ENCODE peak calls at places on chromosome 3, in six cellular contexts. Q is HepG2, J is adrenal gland, C is esophagus muscularis mucosa, I is right lobe of liver, H is suprapubic skin. Z is an unnamed sample.

GRCh38 chr3:186002884-186003472 is 65.2 kb upstream of the TRA2B start:
- DNase-seq in Q (peak; percentile 35), J (no peak), C (no peak), I (no peak), H (no peak), Z (no peak)

GRCh38 chr3:186815490-186815889 is 9.2 kb upstream of the RFC4 start:
- DNase-seq in Q (no peak), J (no peak), C (no peak), I (no peak), H (no peak), Z (no peak)

GRCh38 chr3:79011821-79012529 is 755.8 kb downstream of the ROBO1 start:
- DNase-seq in Q (no peak), J (no peak), C (no peak), I (no peak), H (no peak), Z (no peak)

GRCh38 chr3:173552526-173552925 is 155.0 kb downstream of the NLGN1 start:
- DNase-seq in Q (no peak), J (no peak), C (no peak), I (no peak), H (no peak), Z (no peak)

GRCh38 chr3:176848431-176849214 is 348.7 kb downstream of the TBL1XR1 start:
- DNase-seq in Q (no peak), J (no peak), C (no peak), I (no peak), H (no peak), Z (no peak)

GRCh38 chr3:39148116-39149058 is 5.0 kb downstream of the CSRNP1 start:
- DNase-seq in Q (no peak), J (no peak), C (no peak), I (no peak), H (no peak), Z (no peak)

GRCh38 chr3:168249539-168250414 is 154.1 kb upstream of the GOLIM4 start:
- DNase-seq in Q (peak; percentile 54), J (peak; percentile 59), C (no peak), I (peak; percentile 88), H (peak; percentile 68), Z (peak; percentile 94)

GRCh38 chr3:69241769-69242168 is 119.4 kb upstream of the LMOD3 start:
- DNase-seq in Q (no peak), J (no peak), C (no peak), I (no peak), H (no peak), Z (no peak)

GRCh38 chr3:66047321-66048050 is 8.8 kb upstream of the MAGI1 start:
- DNase-seq in Q (peak; percentile 62), J (peak; percentile 47), C (no peak), I (no peak), H (no peak), Z (no peak)

GRCh38 chr3:45817788-45818523 is 21.6 kb upstream of the SLC6A20 start:
- DNase-seq in Q (no peak), J (peak; percentile 79), C (no peak), I (no peak), H (no peak), Z (no peak)

GRCh38 chr3:57464011-57464410 is 80.1 kb downstream of the DNAH12 start:
- DNase-seq in Q (no peak), J (no peak), C (no peak), I (no peak), H (no peak), Z (no peak)

GRCh38 chr3:32354362-32354778 is 37.3 kb upstream of the CMTM7 start:
- DNase-seq in Q (peak; percentile 67), J (no peak), C (no peak), I (no peak), H (no peak), Z (no peak)

GRCh38 chr3:66423791-66424190 is 77.0 kb downstream of the LRIG1 start:
- DNase-seq in Q (no peak), J (no peak), C (no peak), I (no peak), H (no peak), Z (no peak)

GRCh38 chr3:189355115-189355480 is 183.3 kb downstream of the TPRG1 start:
- DNase-seq in Q (no peak), J (no peak), C (no peak), I (no peak), H (no peak), Z (no peak)

GRCh38 chr3:136751259-136752045 is 726 bp downstream of the STAG1 start:
- DNase-seq in Q (peak; percentile 82), J (peak; percentile 81), C (peak; percentile 94), I (peak; percentile 80), H (peak; percentile 85), Z (peak; percentile 96)
- TF ChIP-seq POLR2A in Q (peak; percentile 51), J (no peak), C (no peak), I (no peak), H (no peak), Z (no peak)

GRCh38 chr3:150210461-150211110 is 197.5 kb upstream of the TSC22D2 start:
- DNase-seq in Q (no peak), J (no peak), C (no peak), I (no peak), H (no peak), Z (no peak)
- TF ChIP-seq CTCF in Q (no peak), J (no peak), C (no peak), I (no peak), H (no peak), Z (no peak)

GRCh38 chr3:133989931-133990702 is 39.6 kb downstream of the SLCO2A1 start:
- DNase-seq in Q (no peak), J (no peak), C (no peak), I (no peak), H (no peak), Z (no peak)

GRCh38 chr3:133992951-133993595 is 36.7 kb downstream of the SLCO2A1 start:
- DNase-seq in Q (no peak), J (no peak), C (no peak), I (no peak), H (no peak), Z (no peak)

GRCh38 chr3:133991637-133992036 is 38.1 kb downstream of the SLCO2A1 start:
- DNase-seq in Q (no peak), J (no peak), C (no peak), I (no peak), H (no peak), Z (no peak)

GRCh38 chr3:133992385-133992784 is 37.3 kb downstream of the SLCO2A1 start:
- DNase-seq in Q (no peak), J (no peak), C (no peak), I (no peak), H (no peak), Z (no peak)

DNA sequence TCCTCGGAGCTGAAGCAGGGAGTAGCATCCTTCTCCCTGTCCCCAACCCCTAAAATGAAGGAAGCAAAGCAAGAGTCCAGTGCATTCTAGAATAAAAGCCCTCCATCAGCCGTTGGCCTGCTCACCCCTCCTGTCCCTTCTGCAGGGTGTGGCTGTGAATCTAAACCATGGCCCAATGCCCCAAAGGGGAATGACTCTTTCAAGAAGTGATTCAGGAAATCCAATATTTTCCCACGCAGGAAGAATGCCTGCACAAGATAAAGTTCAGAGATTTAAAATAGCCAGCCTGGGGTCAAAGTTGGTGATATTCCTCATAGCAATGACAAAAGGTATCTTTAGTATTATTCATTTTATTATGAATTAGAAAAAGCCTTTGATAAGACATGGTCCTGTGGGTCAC is 38.5 kb downstream of the SLCO2A1 start:
- DNase-seq in Q (no peak), J (no peak), C (no peak), I (no peak), H (no peak), Z (no peak)
- H3K27ac ChIP-seq in Q (no peak overlapping the region), J (no peak overlapping the region), C (no peak overlapping the region), I (no peak overlapping the region), H (peak overlapping the region; percentile 42), Z (peak overlapping the region; percentile 80)

DNA sequence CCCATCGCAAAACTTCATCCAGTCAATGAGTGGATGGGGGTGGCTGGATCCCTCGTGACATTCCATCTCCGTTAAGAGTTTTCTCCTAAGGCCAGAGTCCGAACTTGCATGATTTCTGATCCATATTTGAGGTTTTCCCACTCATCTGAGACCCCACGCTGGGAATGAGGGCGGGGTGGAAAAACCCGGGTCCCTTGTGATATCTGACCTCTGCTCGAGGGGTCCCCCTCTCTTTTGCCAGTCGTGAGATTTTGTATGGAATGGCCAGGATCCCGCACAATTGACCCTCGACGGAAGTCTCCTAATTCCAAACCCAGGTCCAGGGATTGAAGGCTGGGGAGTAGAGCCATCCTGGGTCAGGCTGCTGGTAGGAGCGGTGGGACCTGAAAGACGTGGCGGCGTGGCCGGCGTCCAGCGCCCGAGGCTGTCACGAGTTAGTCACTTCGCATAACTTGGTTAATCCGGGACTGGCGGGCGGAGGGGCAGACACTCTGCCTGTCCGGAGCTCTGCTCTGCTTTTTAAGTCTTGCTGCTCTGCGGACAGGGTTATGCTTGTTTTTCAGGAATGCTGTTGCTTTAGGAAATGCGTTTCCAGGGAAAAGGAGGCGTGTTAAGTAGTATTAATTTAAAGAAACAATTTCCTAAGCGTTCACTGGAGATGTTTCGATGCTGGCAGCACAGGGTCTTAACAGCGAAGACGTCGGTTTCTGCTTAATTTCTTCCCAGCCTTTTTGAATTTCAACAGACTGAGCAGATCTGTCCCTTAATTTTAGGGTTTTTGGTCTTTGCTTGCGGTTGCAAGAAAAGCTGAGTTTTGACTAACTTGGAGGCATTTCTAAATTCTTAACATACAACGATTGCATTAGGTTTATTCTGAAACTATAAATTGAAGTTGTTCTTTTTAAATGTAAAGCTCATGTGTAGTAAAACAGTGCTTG is 69.7 kb upstream of the LRRFIP2 start:
- DNase-seq in Q (peak; percentile 54), J (peak; percentile 94), C (peak; percentile 93), I (peak; percentile 88), H (peak; percentile 96), Z (peak; percentile 91)
- TF ChIP-seq POLR2A in Q (peak; percentile 25), J (no peak), C (no peak), I (peak; percentile 50), H (no peak), Z (peak; percentile 55)